ENCODE peak calls at places on chromosomes 12 and 14, in four cellular contexts. T, X, Q and O are unnamed samples.

GRCh38 chr14:35810963-35811362 is 1.9 kb upstream of the RALGAPA1 start:
- DNase-seq in T (no peak), X (no peak), Q (no peak), O (no peak)

GRCh38 chr12:1842183-1842904 is 22.0 kb downstream of the LRTM2 start:
- DNase-seq in T (no peak), X (no peak), Q (no peak), O (no peak)

GRCh38 chr12:102510031-102510430 is 29.7 kb upstream of the IGF1 start:
- DNase-seq in T (no peak), X (no peak), Q (no peak), O (no peak)

GRCh38 chr12:63930971-63931370 is 86.5 kb downstream of the SRGAP1 start:
- DNase-seq in T (no peak), X (no peak), Q (peak), O (no peak)

GRCh38 chr12:71838661-71839060 is 898 bp upstream of the TBC1D15 start:
- DNase-seq in T (no peak), X (no peak), Q (no peak), O (no peak)

GRCh38 chr12:57235728-57236131 is 6.2 kb downstream of the SHMT2 start:
- DNase-seq in T (no peak), X (no peak), Q (no peak), O (no peak)

GRCh38 chr12:66190519-66191406 is 1.7 kb downstream of the IRAK3 start:
- DNase-seq in T (no peak), X (no peak), Q (peak), O (peak)

GRCh38 chr14:68979722-68980552 is 835 bp upstream of the ACTN1 start:
- DNase-seq in T (no peak), X (peak), Q (peak), O (no peak)

GRCh38 chr12:29818925-29819324 is 35.2 kb upstream of the TMTC1 start:
- DNase-seq in T (no peak), X (no peak), Q (no peak), O (no peak)

GRCh38 chr12:31257784-31258183 is 68.2 kb downstream of the SINHCAF start:
- DNase-seq in T (no peak), X (no peak), Q (no peak), O (no peak)

GRCh38 chr12:114945351-114945750 is 261.4 kb upstream of the TBX3 start:
- DNase-seq in T (no peak), X (no peak), Q (peak), O (no peak)

GRCh38 chr12:113866496-113866895 is 99.6 kb downstream of the RBM19 start:
- DNase-seq in T (no peak), X (no peak), Q (no peak), O (no peak)

GRCh38 chr12:68279227-68280054 is 26.0 kb upstream of the IL22 start:
- DNase-seq in T (no peak), X (no peak), Q (peak), O (no peak)

GRCh38 chr12:120388711-120389431 is 19.9 kb upstream of the MSI1 start:
- DNase-seq in T (no peak), X (peak), Q (no peak), O (no peak)

GRCh38 chr12:7994731-7995205 is 37.7 kb upstream of the FOXJ2 start:
- DNase-seq in T (no peak), X (peak), Q (peak), O (peak)

GRCh38 chr12:124660846-124661245 is 93.4 kb upstream of the NCOR2 start:
- DNase-seq in T (no peak), X (no peak), Q (no peak), O (no peak)

GRCh38 chr12:3217683-3218079 is 140.5 kb downstream of the TSPAN9 start:
- DNase-seq in T (no peak), X (no peak), Q (no peak), O (no peak)

DNA sequence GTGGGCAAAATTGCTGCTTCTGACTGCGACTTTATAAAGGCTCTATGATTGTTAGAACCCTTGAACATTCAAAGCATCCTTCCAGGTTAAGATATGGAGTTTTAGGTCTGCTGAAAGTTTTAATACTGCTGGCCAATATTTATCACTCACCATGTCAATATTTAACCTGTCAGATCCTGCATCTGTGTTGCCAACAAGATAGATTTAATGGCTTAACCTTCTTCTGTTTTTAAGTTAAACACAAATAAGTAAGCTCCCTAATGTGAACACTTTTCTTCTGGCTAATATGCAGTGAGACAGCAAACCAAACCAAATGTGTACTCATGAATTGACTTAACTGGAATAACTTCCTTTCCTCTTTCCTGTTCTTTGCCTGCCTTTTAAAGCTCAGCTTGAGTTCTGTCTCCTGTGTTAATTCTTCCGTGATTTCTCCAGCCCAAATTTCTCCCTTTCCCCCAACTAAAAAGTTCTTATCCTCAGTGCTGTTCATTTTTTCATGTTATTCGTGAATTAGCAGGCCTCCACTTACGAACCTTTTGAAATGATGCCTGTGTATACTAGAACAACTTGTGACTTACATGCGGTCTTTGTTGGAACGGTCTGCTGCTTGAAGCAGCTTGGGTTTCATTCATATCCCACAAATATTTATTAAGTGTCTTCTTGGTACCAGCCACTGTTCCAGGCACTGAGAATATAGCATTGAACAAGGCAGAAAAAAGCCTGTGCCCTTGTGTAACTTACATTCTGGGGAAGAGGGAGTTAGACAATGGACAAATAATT is 9.1 kb downstream of the FBXW8 start:
- DNase-seq in T (no peak), X (no peak), Q (no peak), O (no peak)
- TF ChIP-seq CTCF in T (no peak), X (no peak), Q (no peak), O (no peak)

DNA sequence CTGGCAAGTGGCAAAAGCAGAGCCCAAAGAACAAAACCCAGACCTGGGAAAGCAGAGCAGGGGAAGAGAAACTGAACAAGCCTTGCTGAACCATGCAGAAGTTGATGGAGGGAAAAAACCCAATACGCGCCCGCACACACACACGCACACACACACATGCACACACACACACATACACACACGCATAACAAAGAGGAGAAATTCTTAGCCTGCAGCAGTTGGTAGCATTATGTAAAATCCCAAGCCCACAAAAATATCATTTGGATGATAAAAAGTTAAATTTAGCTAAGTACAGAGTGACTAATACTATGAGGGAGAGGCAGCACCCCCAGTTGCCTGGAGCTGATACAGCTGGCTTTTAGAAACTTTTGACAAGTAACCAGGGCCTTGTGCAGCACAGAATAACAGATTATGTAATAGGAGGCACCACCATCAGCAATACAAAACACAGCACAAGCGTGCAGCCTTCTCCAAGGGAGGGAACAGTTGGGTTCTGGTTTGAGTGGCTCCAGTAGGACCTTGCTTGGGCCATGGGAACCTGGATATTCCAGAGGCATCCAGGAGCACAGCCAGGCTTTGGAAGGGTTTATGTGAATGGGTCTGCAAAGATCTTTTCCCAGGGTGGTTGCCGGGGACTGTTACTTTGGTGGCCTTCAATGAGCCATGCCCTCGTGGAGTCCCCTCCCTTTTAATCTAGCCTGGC is 35.3 kb downstream of the PITPNM2 start:
- DNase-seq in T (no peak), X (no peak), Q (peak), O (peak)
- H3K4me3 ChIP-seq in T (no peak), X (no peak), Q (no peak), O (no peak)

GRCh38 chr12:88052686-88053085 is 23.5 kb upstream of the C12orf50 start:
- DNase-seq in T (no peak), X (peak), Q (peak), O (no peak)
- TF ChIP-seq CTCF in T (no peak), X (peak), Q (peak), O (peak)

DNA sequence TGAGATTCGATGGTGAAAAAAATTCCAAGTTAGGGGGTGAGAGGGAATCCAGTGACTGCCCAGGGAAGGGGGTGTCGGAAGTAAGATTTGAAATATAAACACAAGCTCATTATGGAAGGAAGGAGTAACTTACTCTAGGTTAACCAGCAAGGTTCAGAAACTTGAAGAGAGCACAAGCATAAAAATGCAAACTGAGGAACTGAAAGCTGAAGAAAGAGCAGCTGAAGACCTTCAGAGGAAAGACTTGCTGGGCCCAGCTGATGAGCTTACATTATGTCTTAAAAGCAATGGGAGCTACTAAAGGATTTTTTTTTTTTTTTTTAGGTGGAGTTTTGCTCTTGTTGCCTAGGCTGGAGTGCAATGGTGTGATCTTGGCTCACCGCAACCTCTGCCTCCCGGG is 189.7 kb upstream of the GRIN2B start:
- DNase-seq in T (no peak), X (no peak), Q (no peak), O (no peak)
- H3K4me3 ChIP-seq in T (no peak), X (no peak), Q (no peak), O (no peak)